ENCODE peak calls at places on chromosome 2, in six cellular contexts. One of them, this sample, is unnamed.

GRCh38 chr2:172299741-172300140 is 127.6 kb upstream of the ITGA6 start:
- DNase-seq in neural progenitor cell: no peak
- DNase-seq in upper lobe of left lung: no peak
- DNase-seq in kidney epithelial cell: no peak
- DNase-seq in foreskin fibroblast: no peak
- DNase-seq in cardiac fibroblast: peak; percentile 30
- DNase-seq in this sample: peak; percentile 89

GRCh38 chr2:172735646-172736418 is at the start of gene RAPGEF4:
- DNase-seq in foreskin fibroblast: no peak
- DNase-seq in upper lobe of left lung: no peak
- DNase-seq in kidney epithelial cell: no peak
- DNase-seq in cardiac fibroblast: no peak
- DNase-seq in neural progenitor cell: peak; percentile 82
- DNase-seq in this sample: no peak

GRCh38 chr2:239175181-239175580 is 225.6 kb downstream of the HDAC4 start:
- DNase-seq in cardiac fibroblast: no peak
- DNase-seq in kidney epithelial cell: no peak
- DNase-seq in foreskin fibroblast: no peak
- DNase-seq in neural progenitor cell: no peak
- DNase-seq in upper lobe of left lung: no peak
- DNase-seq in this sample: no peak

GRCh38 chr2:145091967-145092366 is 572.0 kb upstream of the ZEB2 start:
- DNase-seq in cardiac fibroblast: no peak
- DNase-seq in upper lobe of left lung: no peak
- DNase-seq in foreskin fibroblast: no peak
- DNase-seq in neural progenitor cell: no peak
- DNase-seq in kidney epithelial cell: no peak
- DNase-seq in this sample: peak; percentile 63

GRCh38 chr2:105961599-105962146 is 217.0 kb downstream of the NCK2 start:
- DNase-seq in neural progenitor cell: no peak
- DNase-seq in upper lobe of left lung: no peak
- DNase-seq in foreskin fibroblast: no peak
- DNase-seq in kidney epithelial cell: no peak
- DNase-seq in cardiac fibroblast: no peak
- DNase-seq in this sample: no peak

GRCh38 chr2:190853659-190854386 is 26.8 kb upstream of the GLS start:
- DNase-seq in neural progenitor cell: no peak
- DNase-seq in kidney epithelial cell: no peak
- DNase-seq in cardiac fibroblast: peak; percentile 54
- DNase-seq in upper lobe of left lung: no peak
- DNase-seq in foreskin fibroblast: no peak
- DNase-seq in this sample: peak; percentile 46

GRCh38 chr2:191481305-191482075 is 196.4 kb upstream of the NABP1 start:
- DNase-seq in neural progenitor cell: no peak
- DNase-seq in kidney epithelial cell: no peak
- DNase-seq in cardiac fibroblast: peak; percentile 79
- DNase-seq in upper lobe of left lung: no peak
- DNase-seq in foreskin fibroblast: no peak
- DNase-seq in this sample: peak; percentile 41

GRCh38 chr2:188819781-188820180 is 154.4 kb upstream of the COL3A1 start:
- DNase-seq in cardiac fibroblast: no peak
- DNase-seq in kidney epithelial cell: no peak
- DNase-seq in upper lobe of left lung: no peak
- DNase-seq in neural progenitor cell: no peak
- DNase-seq in foreskin fibroblast: no peak
- DNase-seq in this sample: no peak

GRCh38 chr2:28274911-28275685 is 117.6 kb upstream of the FOSL2 start:
- DNase-seq in upper lobe of left lung: peak; percentile 31
- DNase-seq in foreskin fibroblast: peak; percentile 83
- DNase-seq in neural progenitor cell: peak; percentile 23
- DNase-seq in kidney epithelial cell: peak; percentile 98
- DNase-seq in cardiac fibroblast: peak; percentile 96
- DNase-seq in this sample: peak; percentile 94
- TF ChIP-seq CTCF in upper lobe of left lung: no peak
- TF ChIP-seq CTCF in foreskin fibroblast: no peak
- TF ChIP-seq CTCF in neural progenitor cell: no peak
- TF ChIP-seq CTCF in kidney epithelial cell: no peak
- TF ChIP-seq CTCF in cardiac fibroblast: no peak
- TF ChIP-seq CTCF in this sample: no peak

DNA sequence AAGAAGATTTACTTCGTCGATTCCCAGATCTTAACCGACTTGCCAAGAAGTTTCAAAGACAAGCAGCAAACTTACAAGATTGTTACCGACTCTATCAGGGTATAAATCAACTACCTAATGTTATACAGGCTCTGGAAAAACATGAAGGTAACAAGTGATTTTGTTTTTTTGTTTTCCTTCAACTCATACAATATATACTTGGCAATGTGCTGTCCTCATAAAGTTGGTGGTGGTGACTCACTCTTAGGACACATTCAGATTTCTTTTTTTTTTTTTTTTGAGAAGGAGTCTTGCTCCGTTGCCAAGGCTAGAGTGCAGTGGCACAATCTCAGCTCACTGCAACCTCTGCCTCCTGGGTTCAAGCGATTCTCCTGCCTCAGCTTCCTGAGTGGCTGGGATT is 26.8 kb downstream of the MSH2 start:
- DNase-seq in foreskin fibroblast: peak; percentile 50
- DNase-seq in cardiac fibroblast: peak; percentile 74
- DNase-seq in kidney epithelial cell: no peak
- DNase-seq in upper lobe of left lung: no peak
- DNase-seq in neural progenitor cell: no peak
- DNase-seq in this sample: peak; percentile 77
- H3K4me3 ChIP-seq in foreskin fibroblast: no peak overlapping the region
- H3K4me3 ChIP-seq in cardiac fibroblast: no peak overlapping the region
- H3K4me3 ChIP-seq in kidney epithelial cell: no peak overlapping the region
- H3K4me3 ChIP-seq in upper lobe of left lung: no peak overlapping the region
- H3K4me3 ChIP-seq in neural progenitor cell: no peak overlapping the region
- H3K4me3 ChIP-seq in this sample: no peak overlapping the region

GRCh38 chr2:74003494-74004211 is 18.9 kb downstream of the TET3 start:
- DNase-seq in cardiac fibroblast: peak; percentile 89
- DNase-seq in kidney epithelial cell: no peak
- DNase-seq in upper lobe of left lung: no peak
- DNase-seq in neural progenitor cell: peak; percentile 56
- DNase-seq in foreskin fibroblast: peak; percentile 83
- DNase-seq in this sample: peak; percentile 79
- TF ChIP-seq CTCF in cardiac fibroblast: no peak
- TF ChIP-seq CTCF in kidney epithelial cell: no peak
- TF ChIP-seq CTCF in upper lobe of left lung: no peak
- TF ChIP-seq CTCF in neural progenitor cell: no peak
- TF ChIP-seq CTCF in foreskin fibroblast: no peak
- TF ChIP-seq CTCF in this sample: no peak

DNA sequence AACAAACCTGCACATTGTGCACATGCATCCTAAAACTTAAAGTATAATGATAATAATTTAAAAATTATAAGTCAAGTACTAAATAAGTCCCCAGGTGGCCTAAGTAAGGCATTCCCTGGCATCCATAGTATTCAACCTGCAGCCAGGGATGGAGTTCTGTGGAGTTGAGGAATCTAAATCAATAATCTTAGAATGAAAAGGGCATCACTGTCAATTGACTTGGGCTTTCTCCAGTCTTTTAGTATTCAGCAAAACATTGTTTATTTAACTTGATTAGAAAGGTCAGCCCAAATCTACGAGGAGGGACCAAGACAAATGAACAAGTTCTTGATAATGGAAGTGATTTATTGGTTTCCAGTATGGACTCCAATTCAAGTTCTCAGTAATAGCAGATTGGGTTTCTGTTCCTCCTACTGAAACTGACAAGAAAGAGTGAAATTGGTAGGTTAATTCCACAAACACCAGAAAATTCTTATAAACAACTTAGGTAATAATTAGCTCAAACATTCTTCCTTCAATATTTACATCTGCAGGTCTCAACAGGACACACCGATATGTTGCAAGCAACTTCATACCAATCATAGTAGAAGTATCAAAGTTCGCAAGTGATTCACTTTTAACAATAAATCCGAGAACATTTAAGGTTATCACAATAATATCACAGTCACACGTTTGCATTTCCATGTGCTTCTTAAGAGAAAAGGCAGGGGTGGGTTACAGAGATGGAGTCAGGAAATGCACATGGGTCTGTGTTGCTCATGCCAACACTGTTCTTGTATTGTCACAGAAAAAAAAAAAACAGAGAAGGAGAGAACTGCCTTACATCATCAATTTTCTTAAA is 51.7 kb upstream of the EHBP1 start:
- DNase-seq in foreskin fibroblast: no peak
- DNase-seq in upper lobe of left lung: no peak
- DNase-seq in neural progenitor cell: no peak
- DNase-seq in cardiac fibroblast: no peak
- DNase-seq in kidney epithelial cell: peak; percentile 10
- DNase-seq in this sample: no peak
- H3K4me3 ChIP-seq in foreskin fibroblast: no peak overlapping the region
- H3K4me3 ChIP-seq in upper lobe of left lung: no peak overlapping the region
- H3K4me3 ChIP-seq in neural progenitor cell: no peak overlapping the region
- H3K4me3 ChIP-seq in cardiac fibroblast: no peak overlapping the region
- H3K4me3 ChIP-seq in kidney epithelial cell: no peak overlapping the region
- H3K4me3 ChIP-seq in this sample: no peak overlapping the region

DNA sequence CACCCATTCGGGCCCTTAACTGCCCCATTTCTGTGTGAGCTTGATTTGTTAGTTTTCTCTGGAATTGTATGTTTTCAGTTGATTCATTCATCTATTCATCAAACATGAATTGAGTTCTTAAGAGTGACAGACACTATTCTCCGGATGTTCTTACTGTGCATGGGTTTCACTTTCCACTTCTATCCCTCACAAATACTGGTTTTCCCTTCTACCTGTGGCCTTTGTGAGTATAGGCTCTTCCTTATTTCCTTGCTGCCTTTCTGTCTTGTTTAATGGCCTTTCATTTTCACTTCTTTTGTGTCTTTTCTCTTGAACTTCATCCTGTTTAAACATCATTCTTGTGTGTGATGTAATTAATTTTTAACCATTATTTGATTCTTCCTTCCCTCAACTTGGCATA is 90.7 kb downstream of the CRIM1 start:
- DNase-seq in neural progenitor cell: no peak
- DNase-seq in foreskin fibroblast: no peak
- DNase-seq in cardiac fibroblast: no peak
- DNase-seq in upper lobe of left lung: no peak
- DNase-seq in kidney epithelial cell: no peak
- DNase-seq in this sample: no peak
- TF ChIP-seq CTCF in neural progenitor cell: no peak
- TF ChIP-seq CTCF in foreskin fibroblast: no peak
- TF ChIP-seq CTCF in cardiac fibroblast: no peak
- TF ChIP-seq CTCF in upper lobe of left lung: no peak
- TF ChIP-seq CTCF in kidney epithelial cell: no peak
- TF ChIP-seq CTCF in this sample: no peak

DNA sequence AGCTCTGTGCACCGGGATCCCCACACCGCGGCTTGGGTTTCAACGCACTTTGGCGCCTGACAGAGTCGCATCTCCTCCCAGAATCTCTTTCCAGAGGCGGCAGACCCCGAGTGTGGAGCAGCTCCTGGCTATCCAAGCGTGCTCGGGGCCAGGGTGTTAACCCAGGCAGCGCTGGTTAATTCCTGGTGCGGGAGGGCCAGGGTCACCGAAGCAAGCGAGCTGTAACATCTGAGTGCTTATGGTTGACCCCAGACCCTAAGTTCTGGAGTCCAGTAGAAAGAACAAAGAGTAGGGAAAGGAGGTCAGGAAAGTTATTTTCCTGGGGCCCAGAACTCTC is 566 bp upstream of the OSR1 start:
- DNase-seq in cardiac fibroblast: no peak
- DNase-seq in kidney epithelial cell: no peak
- DNase-seq in upper lobe of left lung: no peak
- DNase-seq in neural progenitor cell: no peak
- DNase-seq in foreskin fibroblast: no peak
- DNase-seq in this sample: no peak
- H3K4me3 ChIP-seq in cardiac fibroblast: peak overlapping the region; percentile 76
- H3K4me3 ChIP-seq in kidney epithelial cell: peak overlapping the region; percentile 43
- H3K4me3 ChIP-seq in upper lobe of left lung: peak overlapping the region; percentile 63
- H3K4me3 ChIP-seq in neural progenitor cell: peak overlapping the region; percentile 54
- H3K4me3 ChIP-seq in foreskin fibroblast: peak overlapping the region; percentile 44
- H3K4me3 ChIP-seq in this sample: peak overlapping the region; percentile 50

This sample was measured in fibroblast of mammary gland.